ENCODE peak calls at places on chromosome 1, in nine cellular contexts. V, C, D, X, G, N, Y, J and H are unnamed samples.
A peak's percentile ranks its signal among the peaks of the same experiment; 100 is the strongest.

GRCh38 chr1:31027693-31028526 is 37.6 kb downstream of the PUM1 start:
- DNase-seq in V (no peak), C (no peak), D (no peak), X (no peak), G (no peak), N (no peak), Y (no peak), J (no peak), H (no peak)

GRCh38 chr1:211738709-211739301 is 63.4 kb upstream of the NEK2 start:
- DNase-seq in V (no peak), C (no peak), D (no peak), X (peak; percentile 41), G (no peak), N (no peak), Y (no peak), J (no peak), H (peak; percentile 25)

GRCh38 chr1:6462412-6463119 is 3.4 kb downstream of the TNFRSF25 start:
- DNase-seq in V (no peak), C (no peak), D (no peak), X (no peak), G (no peak), N (no peak), Y (no peak), J (no peak), H (no peak)

GRCh38 chr1:29406814-29407213 is 170.5 kb downstream of the PTPRU start:
- DNase-seq in V (no peak), C (no peak), D (no peak), X (no peak), G (no peak), N (no peak), Y (no peak), J (no peak), H (no peak)

GRCh38 chr1:41464886-41465285 is 19.6 kb downstream of the EDN2 start:
- DNase-seq in V (no peak), C (no peak), D (no peak), X (no peak), G (no peak), N (no peak), Y (no peak), J (no peak), H (no peak)

GRCh38 chr1:36034692-36035091 is 49.2 kb upstream of the TEKT2 start:
- DNase-seq in V (no peak), C (no peak), D (peak; percentile 9), X (peak; percentile 90), G (peak; percentile 46), N (no peak), Y (peak; percentile 64), J (no peak), H (peak; percentile 87)

GRCh38 chr1:176462671-176463225 is at the start of gene PAPPA2:
- DNase-seq in V (no peak), C (no peak), D (no peak), X (no peak), G (no peak), N (no peak), Y (no peak), J (no peak), H (no peak)

GRCh38 chr1:167186771-167187170 is 33.9 kb upstream of the POU2F1 start:
- DNase-seq in V (no peak), C (no peak), D (no peak), X (no peak), G (no peak), N (no peak), Y (no peak), J (peak; percentile 80), H (no peak)

GRCh38 chr1:216119600-216119999 is 303.6 kb downstream of the USH2A start:
- DNase-seq in V (peak; percentile 11), C (no peak), D (no peak), X (peak; percentile 60), G (no peak), N (peak; percentile 30), Y (peak; percentile 61), J (no peak), H (no peak)